ENCODE peak calls at places on chromosomes 11 and 22, in seven cellular contexts. E, T, C, K, M, F and I are unnamed samples. For H3K4me1, the result is how much of the 10 kb centered on the place peaks cover.

GRCh38 chr22:37965940-37966664 is 12.6 kb downstream of the POLR2F start:
- DNase-seq in T (peak), M (no peak), F (no peak), K (no peak), C (no peak), E (no peak), I (no peak)

GRCh38 chr11:8532475-8532874 is 61.6 kb downstream of the STK33 start:
- DNase-seq in F (no peak), M (no peak), E (no peak), K (no peak), C (no peak), T (no peak), I (no peak)

GRCh38 chr11:131893988-131894387 is 523.6 kb downstream of the NTM start:
- DNase-seq in M (no peak), T (no peak), K (no peak), E (no peak), F (no peak), C (no peak), I (no peak)

GRCh38 chr22:33864723-33865130 is 55.5 kb downstream of the LARGE1 start:
- DNase-seq in K (no peak), M (peak), C (no peak), F (no peak), E (no peak), T (peak), I (no peak)

GRCh38 chr11:9571766-9572120 is 1.7 kb upstream of the WEE1 start:
- DNase-seq in E (no peak), T (no peak), C (peak), F (no peak), K (no peak), M (no peak), I (no peak)

GRCh38 chr11:108983621-108984020 is 318.8 kb downstream of the DDX10 start:
- DNase-seq in K (no peak), F (no peak), M (no peak), E (no peak), T (no peak), C (no peak), I (no peak)

GRCh38 chr11:107819361-107820014 is 39.1 kb downstream of the SLC35F2 start:
- DNase-seq in M (peak), T (peak), E (no peak), F (no peak), K (no peak), C (no peak), I (no peak)

GRCh38 chr22:23007823-23008222 is 62.5 kb upstream of the GNAZ start:
- DNase-seq in M (no peak), K (no peak), C (no peak), T (no peak), F (no peak), E (no peak), I (no peak)

GRCh38 chr11:22677153-22677890 is 10.9 kb downstream of the GAS2 start:
- DNase-seq in M (no peak), C (no peak), K (no peak), E (no peak), T (no peak), F (no peak), I (no peak)

GRCh38 chr11:44936951-44937543 is 13.6 kb downstream of the TP53I11 start:
- DNase-seq in T (no peak), M (no peak), F (no peak), C (no peak), K (no peak), E (no peak), I (no peak)

GRCh38 chr22:39699631-39700348 is 129.2 kb downstream of the CACNA1I start:
- DNase-seq in E (peak), T (no peak), K (no peak), F (no peak), M (no peak), C (no peak), I (no peak)

GRCh38 chr11:126416542-126417090 is 61.1 kb downstream of the ST3GAL4 start:
- DNase-seq in C (peak), K (peak), M (peak), E (peak), T (peak), F (peak), I (peak)

GRCh38 chr11:45470151-45471001 is 184.2 kb upstream of the SYT13 start:
- DNase-seq in F (no peak), T (no peak), K (no peak), E (no peak), C (no peak), M (peak), I (no peak)

GRCh38 chr11:80627364-80627763 is 1186.5 kb upstream of the TENM4 start:
- DNase-seq in T (no peak), C (no peak), K (no peak), E (no peak), M (no peak), F (no peak), I (peak)

GRCh38 chr11:64743591-64744543 is at the start of gene RASGRP2:
- DNase-seq in M (peak), F (no peak), T (no peak), E (no peak), K (peak), C (peak), I (peak)

GRCh38 chr22:39349967-39350802 is at the start of gene SYNGR1:
- DNase-seq in T (no peak), E (peak), M (no peak), C (no peak), F (no peak), K (no peak), I (no peak)

GRCh38 chr11:74870485-74870884 is 78.4 kb downstream of the XRRA1 start:
- DNase-seq in C (no peak), M (peak), K (no peak), E (no peak), T (peak), F (peak), I (peak)

GRCh38 chr11:85525711-85526110 is 101.4 kb downstream of the DLG2 start:
- DNase-seq in C (no peak), K (no peak), M (no peak), T (no peak), F (no peak), E (no peak), I (peak)

GRCh38 chr11:126766425-126766824 is 234.1 kb downstream of the KIRREL3 start:
- DNase-seq in C (no peak), K (no peak), M (no peak), E (no peak), F (no peak), T (no peak), I (peak)

GRCh38 chr22:38638734-38639133 is 17.5 kb downstream of the FAM227A start:
- DNase-seq in F (no peak), E (no peak), K (no peak), C (no peak), T (peak), M (peak), I (no peak)

GRCh38 chr11:127044535-127044934 is 44.0 kb upstream of the KIRREL3 start:
- DNase-seq in T (no peak), E (no peak), C (no peak), M (no peak), F (no peak), K (no peak), I (no peak)

GRCh38 chr22:42364641-42365336 is 67.4 kb downstream of the NFAM1 start:
- DNase-seq in E (no peak), M (no peak), K (no peak), F (no peak), C (no peak), T (peak), I (no peak)

GRCh38 chr11:9003573-9004309 is at the start of gene NRIP3:
- DNase-seq in K (peak), T (peak), F (peak), M (peak), C (peak), E (peak), I (peak)

GRCh38 chr11:61472868-61473267 is 35.7 kb upstream of the LRRC10B start:
- DNase-seq in F (no peak), E (no peak), M (no peak), T (peak), K (no peak), C (no peak), I (no peak)

GRCh38 chr11:44977493-44977984 is 26.9 kb upstream of the TP53I11 start:
- DNase-seq in K (peak), T (peak), M (peak), E (no peak), F (peak), C (no peak), I (peak)

GRCh38 chr22:27844656-27845602 is 43.4 kb upstream of the MN1 start:
- DNase-seq in F (peak), C (peak), M (no peak), E (no peak), T (no peak), K (no peak), I (peak)

GRCh38 chr11:10526974-10527918 is 13.7 kb downstream of the RNF141 start:
- DNase-seq in F (no peak), M (peak), K (no peak), C (no peak), T (peak), E (no peak), I (no peak)

GRCh38 chr11:4459470-4459869 is 10.4 kb downstream of the OR52K2 start:
- DNase-seq in K (no peak), F (no peak), M (no peak), C (no peak), T (no peak), E (no peak), I (peak)

GRCh38 chr11:44575288-44575672 is 9.8 kb downstream of the CD82 start:
- DNase-seq in T (peak), C (no peak), M (peak), K (no peak), E (no peak), F (no peak), I (no peak)

GRCh38 chr11:58928691-58929090 is 10.6 kb upstream of the GLYATL1 start:
- DNase-seq in C (no peak), K (no peak), M (no peak), F (no peak), E (no peak), T (no peak), I (no peak)
- H3K18ac ChIP-seq in C (peak), K (no peak), M (no peak), F (no peak), E (no peak), T (no peak), I (no peak)

DNA sequence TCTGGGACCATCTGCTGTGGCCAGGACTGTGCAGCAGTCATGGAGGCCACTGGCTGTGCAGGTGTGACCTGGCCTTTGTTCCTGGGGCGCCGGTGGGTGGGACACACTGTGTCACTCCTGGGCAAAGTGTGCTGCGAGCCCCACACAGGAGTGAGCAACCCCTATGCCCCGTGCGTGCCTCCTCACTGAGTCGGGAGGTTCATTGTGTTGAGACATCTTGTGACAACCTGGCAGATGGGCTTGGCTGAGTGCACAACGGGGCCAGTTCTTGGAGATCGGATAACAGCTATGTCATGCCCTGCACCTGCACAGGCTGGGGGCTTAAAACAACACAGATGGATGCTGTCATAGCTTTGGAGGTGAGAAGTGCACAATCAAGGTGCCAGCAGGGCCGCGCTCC is 13.5 kb downstream of the ANO1 start:
- DNase-seq in T (no peak), F (no peak), K (no peak), C (no peak), M (no peak), E (no peak), I (no peak)
- H4K8ac ChIP-seq in T (no peak), F (no peak), K (no peak), C (no peak), M (no peak), E (no peak), I (no peak)

DNA sequence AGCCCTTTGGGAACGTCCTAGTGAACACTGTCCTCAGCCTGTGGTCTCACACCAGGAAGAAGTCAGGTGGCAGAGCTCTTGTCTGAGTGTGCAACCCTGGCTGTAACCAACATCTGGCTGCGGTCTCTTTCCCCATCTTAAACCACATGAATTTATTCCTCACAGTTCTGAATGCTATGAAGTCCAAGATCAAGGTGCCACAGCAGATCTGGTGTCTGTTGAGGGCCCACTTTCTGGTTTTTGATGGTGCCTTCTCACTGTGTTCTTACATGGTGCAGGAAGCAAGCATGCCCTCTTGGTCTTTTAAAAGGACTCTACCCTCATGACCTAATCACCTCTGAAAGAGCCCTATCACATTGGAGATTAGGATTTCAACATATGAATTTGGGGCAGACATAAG is 2.7 kb downstream of the UPB1 start:
- DNase-seq in F (no peak), M (no peak), C (no peak), K (no peak), T (no peak), E (no peak), I (no peak)
- H3K4me1 ChIP-seq in F (under half), M (under half), C (under half), K (under half), T (under half), E (under half), I (under half)

DNA sequence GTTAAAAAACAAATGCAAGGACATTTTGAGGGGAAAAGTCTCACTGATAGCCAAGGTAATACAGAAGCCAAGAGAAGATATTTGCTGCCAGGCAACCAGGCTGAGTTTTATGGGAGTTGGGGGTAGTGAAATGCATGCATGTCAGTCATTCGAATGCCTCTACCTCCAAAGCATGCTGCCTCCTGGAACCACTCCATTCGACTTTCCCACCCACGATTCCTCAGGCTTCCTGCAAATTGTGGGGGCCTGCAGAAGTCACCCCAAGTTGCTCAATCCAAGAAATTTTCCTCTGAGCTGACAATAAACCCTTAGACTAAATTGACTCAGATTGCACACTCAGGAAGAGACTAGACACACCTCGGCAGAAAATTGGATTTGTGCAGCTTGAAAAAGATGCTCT is 73.6 kb upstream of the GRK3 start:
- DNase-seq in T (no peak), M (no peak), F (no peak), K (no peak), E (no peak), C (no peak), I (no peak)
- H3K18ac ChIP-seq in T (no peak), M (no peak), F (no peak), K (no peak), E (no peak), C (no peak), I (no peak)

DNA sequence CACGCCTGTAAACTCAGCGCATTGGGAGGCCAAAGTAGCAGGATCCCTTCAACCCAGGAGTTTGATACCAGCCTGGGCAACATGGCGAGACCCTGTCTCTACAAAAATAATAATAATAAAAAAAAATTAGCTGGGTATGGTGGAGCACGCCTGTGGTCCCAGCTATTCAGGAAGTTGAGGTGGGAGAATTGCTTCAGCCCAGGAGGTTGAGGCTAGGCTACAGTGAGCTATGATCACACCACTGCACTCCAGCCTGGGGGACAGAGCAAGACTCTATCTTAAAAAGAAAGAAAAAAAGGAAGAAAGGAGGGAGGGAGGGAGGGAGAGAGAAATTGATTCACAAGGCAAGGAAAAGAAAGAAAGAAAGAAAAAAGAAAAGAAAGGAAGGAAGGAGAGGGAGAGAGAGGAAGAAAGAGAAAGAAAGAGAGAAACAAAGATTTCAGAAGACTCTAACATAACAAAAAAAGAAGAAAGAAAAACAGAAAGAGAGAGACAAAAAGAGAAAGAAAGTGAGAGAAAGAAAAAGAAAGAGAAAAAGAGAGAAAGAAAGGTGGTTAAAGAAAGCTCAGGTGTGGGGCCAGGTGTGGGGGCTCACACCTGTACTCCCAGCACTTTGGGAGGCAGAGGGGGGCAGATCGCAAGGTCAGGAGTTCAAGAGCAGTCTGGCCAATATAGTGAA is 37.3 kb upstream of the MYH9 start:
- DNase-seq in K (no peak), T (no peak), C (no peak), M (no peak), F (no peak), E (no peak), I (no peak)
- H4K8ac ChIP-seq in K (no peak), T (peak), C (no peak), M (peak), F (no peak), E (no peak), I (no peak)

DNA sequence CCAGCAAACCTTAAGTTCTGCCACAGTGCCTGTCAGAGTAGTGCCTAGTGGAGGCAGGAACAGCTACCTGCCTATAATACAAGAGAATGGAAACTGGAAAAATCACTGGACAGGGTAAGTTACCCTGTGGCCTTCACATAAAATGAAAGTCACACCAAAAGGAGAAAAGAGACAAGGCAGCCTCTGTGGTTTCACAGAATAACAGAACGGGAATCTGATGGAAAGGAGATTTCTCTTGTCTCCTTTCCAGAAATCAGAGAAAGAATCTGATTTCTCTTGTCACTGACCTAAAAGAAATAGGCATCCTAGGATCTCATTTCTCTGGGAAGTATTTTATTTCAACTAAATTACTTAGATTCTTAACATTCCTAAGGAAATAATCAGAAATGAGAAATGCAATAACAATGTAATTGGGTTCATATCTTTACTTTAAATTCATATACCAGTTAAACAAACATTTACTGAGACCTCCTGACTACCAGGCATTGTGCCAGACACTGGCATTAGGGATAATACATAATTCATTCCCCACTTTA is 41.6 kb downstream of the PRCP start:
- DNase-seq in E (no peak), T (peak), C (no peak), F (no peak), M (peak), K (no peak), I (no peak)
- H3K4me1 ChIP-seq in E (under half), T (under half), C (under half), F (under half), M (under half), K (under half), I (under half)

DNA sequence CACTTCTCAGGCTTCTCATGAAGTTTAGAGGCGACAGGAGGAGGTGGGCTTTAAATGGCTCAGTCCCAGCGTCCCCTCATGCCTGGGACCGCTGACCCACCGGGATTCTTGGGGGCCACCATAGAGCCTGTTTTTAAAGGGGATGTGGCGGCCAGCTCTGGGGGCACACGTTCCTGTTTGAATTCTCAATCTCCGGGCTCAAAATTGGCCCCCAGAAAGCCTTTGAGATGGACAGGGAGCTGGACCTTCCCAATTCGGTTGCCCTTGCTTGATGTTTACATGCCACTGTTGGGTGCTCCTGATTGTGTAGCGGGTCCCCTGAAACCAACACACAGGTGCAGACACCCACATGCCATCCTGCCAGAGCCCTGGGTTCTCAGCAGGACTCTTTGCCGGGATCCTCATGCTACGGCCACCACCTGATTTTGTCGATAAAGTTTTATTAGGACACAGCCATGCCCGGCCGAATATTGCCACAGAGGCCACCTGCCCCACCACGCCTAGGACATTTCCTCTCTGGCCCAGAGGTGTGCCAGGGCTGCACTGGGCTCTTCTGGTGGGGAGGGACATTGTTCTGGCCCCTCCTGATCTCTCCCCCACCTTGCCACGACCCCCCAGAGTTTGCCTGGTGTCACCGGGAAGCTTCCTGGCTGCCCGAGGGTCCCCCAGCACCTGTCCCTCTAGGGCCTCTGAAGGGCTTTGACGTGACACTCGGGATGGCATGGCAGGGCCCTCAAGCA is 71.6 kb downstream of the KCNQ1 start:
- DNase-seq in M (no peak), F (no peak), K (peak), C (no peak), E (no peak), T (no peak), I (no peak)
- H3K18ac ChIP-seq in M (no peak), F (no peak), K (no peak), C (no peak), E (no peak), T (no peak), I (no peak)

DNA sequence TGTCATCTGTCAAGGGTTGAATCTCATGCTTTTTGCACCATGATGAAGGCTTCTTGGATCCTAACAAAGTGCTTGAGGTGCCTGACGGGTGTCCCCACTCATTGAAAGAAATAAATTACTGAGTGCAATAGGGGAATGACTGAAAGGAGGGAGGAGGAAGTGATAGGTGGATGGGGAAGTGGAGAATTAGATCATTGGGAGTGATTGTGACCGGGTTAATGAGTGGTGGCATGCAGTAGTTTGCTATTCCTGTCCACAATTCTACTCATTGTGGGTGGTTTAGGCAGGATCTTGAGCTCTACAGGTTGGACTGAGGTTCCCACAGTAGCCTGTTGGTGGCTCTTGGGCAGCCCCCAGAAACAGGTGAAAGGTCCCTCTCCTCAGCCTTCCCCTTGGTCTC is 44.3 kb downstream of the THAP12 start:
- DNase-seq in F (no peak), M (no peak), E (no peak), T (no peak), K (no peak), C (no peak), I (no peak)
- H4K8ac ChIP-seq in F (no peak), M (no peak), E (no peak), T (no peak), K (no peak), C (no peak), I (no peak)